ENCODE peak calls at places on chromosomes 11 and 22, in ten cellular contexts. A is C1 segment of cervical spinal cord; W is stimulated activated CD8-positive, alpha-beta memory T cell treated with anti-CD3 and anti-CD28 coated beads, Interleukin-7, amount 100 ng/mL, for 4 hours; F is chondrocyte; C is Calu3; G is SW480; N is NCI-H1694 treated with DMSO at 0.1 percent for 48 hours; J is RWPE1; H is stimulated activated naive CD8-positive, alpha-beta T cell treated with anti-CD3 and anti-CD28 coated beads, Interleukin-15, Interleukin-2, amounts not matched to agents 100 U/mL and 50 U/mL, for 24 hours; I is EH. V is an unnamed sample.

GRCh38 chr11:128188346-128189115 is 398.8 kb downstream of the ETS1 start:
- DNase-seq in A (no peak), W (no peak), F (no peak), C (no peak), G (no peak), N (peak; percentile 23), J (no peak), H (no peak), I (peak; percentile 50), V (no peak)

GRCh38 chr11:67434395-67434881 is 3.0 kb downstream of the PTPRCAP start:
- DNase-seq in A (no peak), W (no peak), F (no peak), C (no peak), G (no peak), N (no peak), J (no peak), H (peak; percentile 59), I (no peak), V (no peak)

GRCh38 chr11:122267602-122268001 is 151.6 kb upstream of the BLID start:
- DNase-seq in A (no peak), W (no peak), F (no peak), C (no peak), G (peak; percentile 26), N (no peak), J (no peak), H (no peak), I (peak; percentile 69), V (peak; percentile 32)

GRCh38 chr11:69915151-69915500 is 95.9 kb upstream of the FGF3 start:
- DNase-seq in A (no peak), W (no peak), F (no peak), C (no peak), G (no peak), N (no peak), J (peak; percentile 50), H (no peak), I (peak; percentile 73), V (peak; percentile 38)

GRCh38 chr11:72229336-72229924 is 4.9 kb downstream of the INPPL1 start:
- DNase-seq in A (no peak), W (no peak), F (no peak), C (no peak), G (no peak), N (no peak), J (no peak), H (no peak), I (no peak), V (no peak)

GRCh38 chr22:41479671-41480396 is 10.9 kb downstream of the ACO2 start:
- DNase-seq in A (peak; percentile 48), W (no peak), F (peak; percentile 17), C (no peak), G (no peak), N (no peak), J (no peak), H (no peak), I (peak; percentile 84), V (peak; percentile 12)

GRCh38 chr11:69010964-69011623 is 2.0 kb downstream of the MRGPRF start:
- DNase-seq in A (peak; percentile 52), W (no peak), F (peak; percentile 75), C (peak; percentile 86), G (peak; percentile 84), N (no peak), J (peak; percentile 73), H (peak; percentile 55), I (peak; percentile 91), V (peak; percentile 57)

GRCh38 chr11:27397619-27398412 is 34.8 kb upstream of the CCDC34 start:
- DNase-seq in A (no peak), W (no peak), F (no peak), C (peak; percentile 8), G (no peak), N (no peak), J (no peak), H (no peak), I (no peak), V (no peak)

GRCh38 chr11:3834349-3835099 is 6.2 kb downstream of the RHOG start:
- DNase-seq in A (peak; percentile 36), W (no peak), F (no peak), C (no peak), G (no peak), N (no peak), J (no peak), H (no peak), I (no peak), V (no peak)

GRCh38 chr11:103633819-103634590 is 402.4 kb upstream of the DDI1 start:
- DNase-seq in A (no peak), W (no peak), F (no peak), C (no peak), G (no peak), N (no peak), J (no peak), H (no peak), I (peak; percentile 22), V (no peak)

GRCh38 chr11:123479048-123479837 is 49.2 kb downstream of the GRAMD1B start:
- DNase-seq in A (no peak), W (no peak), F (no peak), C (no peak), G (no peak), N (no peak), J (no peak), H (no peak), I (no peak), V (no peak)

GRCh38 chr11:62064221-62064620 is 59.6 kb upstream of the INCENP start:
- DNase-seq in A (no peak), W (no peak), F (no peak), C (no peak), G (no peak), N (no peak), J (no peak), H (no peak), I (no peak), V (no peak)

GRCh38 chr22:38305481-38306448 is 11.5 kb downstream of the CSNK1E start:
- DNase-seq in A (no peak), W (no peak), F (no peak), C (peak; percentile 47), G (no peak), N (no peak), J (no peak), H (peak; percentile 35), I (peak; percentile 46), V (peak; percentile 53)

GRCh38 chr22:20523118-20523983 is 15.9 kb downstream of the MED15 start:
- DNase-seq in A (no peak), W (no peak), F (no peak), C (no peak), G (no peak), N (no peak), J (no peak), H (peak; percentile 48), I (peak; percentile 87), V (peak; percentile 52)

GRCh38 chr11:67409781-67410368 is 5.6 kb upstream of the CARNS1 start:
- DNase-seq in A (no peak), W (no peak), F (no peak), C (peak; percentile 43), G (peak; percentile 41), N (no peak), J (no peak), H (peak; percentile 46), I (no peak), V (no peak)

GRCh38 chr22:20020533-20021195 is at the start of gene TANGO2:
- DNase-seq in A (peak; percentile 95), W (peak; percentile 78), F (no peak), C (peak; percentile 97), G (peak; percentile 81), N (peak; percentile 60), J (peak; percentile 96), H (peak; percentile 96), I (peak; percentile 90), V (peak; percentile 87)

GRCh38 chr11:105244157-105244820 is 104.7 kb upstream of the CARD18 start:
- DNase-seq in A (no peak), W (no peak), F (no peak), C (peak; percentile 23), G (no peak), N (no peak), J (peak; percentile 73), H (no peak), I (peak; percentile 96), V (peak; percentile 84)

GRCh38 chr11:16096336-16096735 is 260.0 kb downstream of the SOX6 start:
- DNase-seq in A (no peak), W (no peak), F (no peak), C (no peak), G (no peak), N (no peak), J (peak; percentile 20), H (no peak), I (peak; percentile 57), V (peak; percentile 8)

GRCh38 chr11:111327908-111328624 is 29.7 kb downstream of the POU2AF3 start:
- DNase-seq in A (peak; percentile 40), W (no peak), F (no peak), C (peak; percentile 65), G (no peak), N (no peak), J (no peak), H (no peak), I (peak; percentile 29), V (no peak)

GRCh38 chr22:37626556-37627075 is 12.9 kb upstream of the SH3BP1 start:
- DNase-seq in A (no peak), W (no peak), F (no peak), C (no peak), G (no peak), N (no peak), J (no peak), H (no peak), I (no peak), V (no peak)